ENCODE peak calls at places on chromosomes 12 and 14, in five cellular contexts. H is fibroblast of lung, K is body of pancreas, O is SJSA1, E is neural progenitor cell. R is an unnamed sample. For H3K4me1, the result is how much of the 10 kb centered on the place peaks cover.

GRCh38 chr14:54781936-54782802 is 120.5 kb downstream of the GCH1 start:
- DNase-seq in H (no peak), K (no peak), O (no peak), E (no peak), R (no peak)

GRCh38 chr12:15356831-15357456 is 34.6 kb downstream of the PTPRO start:
- DNase-seq in H (no peak), K (no peak), O (no peak), E (no peak), R (no peak)

GRCh38 chr12:78167510-78167909 is 336.8 kb downstream of the NAV3 start:
- DNase-seq in H (peak), K (no peak), O (no peak), E (no peak), R (no peak)

GRCh38 chr14:69259531-69260245 is at the start of gene GALNT16:
- DNase-seq in H (peak), K (peak), O (peak), E (peak), R (peak)

GRCh38 chr12:42871831-42872230 is 282.3 kb upstream of the PRICKLE1 start:
- DNase-seq in H (peak), K (no peak), O (no peak), E (no peak), R (no peak)

GRCh38 chr14:91911474-91912032 is 35.9 kb downstream of the FBLN5 start:
- DNase-seq in H (peak), K (peak), O (peak), E (peak), R (no peak)

GRCh38 chr12:92628476-92628875 is 74.3 kb upstream of the PLEKHG7 start:
- DNase-seq in H (peak), K (no peak), O (no peak), E (no peak), R (no peak)

GRCh38 chr12:38392584-38393144 is 76.1 kb downstream of the ALG10B start:
- DNase-seq in H (no peak), K (no peak), O (no peak), E (no peak), R (no peak)

GRCh38 chr14:92517761-92518160 is 4.2 kb downstream of the RIN3 start:
- DNase-seq in H (no peak), K (no peak), O (no peak), E (no peak), R (no peak)

GRCh38 chr14:52325632-52326031 is 11.5 kb downstream of the PTGER2 start:
- DNase-seq in H (peak), K (no peak), O (no peak), E (no peak), R (no peak)

GRCh38 chr14:63787995-63788946 is 60.4 kb upstream of the SGPP1 start:
- DNase-seq in H (no peak), K (no peak), O (peak), E (peak), R (no peak)

GRCh38 chr14:23030936-23031335 is 3.8 kb downstream of the PSMB5 start:
- DNase-seq in H (no peak), K (no peak), O (no peak), E (no peak), R (no peak)

GRCh38 chr14:24389266-24389855 is 9.4 kb upstream of the NYNRIN start:
- DNase-seq in H (peak), K (no peak), O (peak), E (no peak), R (no peak)

GRCh38 chr14:97410667-97411286 is 613.6 kb downstream of the VRK1 start:
- DNase-seq in H (no peak), K (no peak), O (no peak), E (peak), R (no peak)

GRCh38 chr14:40122978-40123648 is 690.9 kb upstream of the FBXO33 start:
- DNase-seq in H (peak), K (no peak), O (no peak), E (no peak), R (no peak)

GRCh38 chr14:100845341-100845740 is 19.4 kb downstream of the MEG3 start:
- DNase-seq in H (no peak), K (no peak), O (no peak), E (no peak), R (peak)

GRCh38 chr12:117450186-117450585 is 88.8 kb upstream of the NOS1 start:
- DNase-seq in H (no peak), K (no peak), O (no peak), E (peak), R (no peak)

GRCh38 chr12:56114084-56114483 is 2.3 kb upstream of the RPL41 start:
- DNase-seq in H (no peak), K (no peak), O (no peak), E (no peak), R (no peak)

GRCh38 chr12:76014007-76014406 is 17.6 kb downstream of the PHLDA1 start:
- DNase-seq in H (no peak), K (no peak), O (no peak), E (no peak), R (no peak)

GRCh38 chr12:5201554-5202243 is 158.0 kb downstream of the KCNA5 start:
- DNase-seq in H (peak), K (no peak), O (no peak), E (peak), R (peak)

GRCh38 chr12:77571127-77571526 is 259.6 kb upstream of the NAV3 start:
- DNase-seq in H (no peak), K (no peak), O (no peak), E (no peak), R (no peak)

GRCh38 chr12:124510301-124510970 is 57.0 kb downstream of the NCOR2 start:
- DNase-seq in H (no peak), K (peak), O (no peak), E (no peak), R (peak)

GRCh38 chr14:80124794-80125193 is 86.5 kb downstream of the DIO2 start:
- DNase-seq in H (no peak), K (no peak), O (no peak), E (no peak), R (no peak)

GRCh38 chr12:25436206-25436912 is 116.7 kb downstream of the LMNTD1 start:
- DNase-seq in H (peak), K (peak), O (peak), E (peak), R (no peak)

GRCh38 chr12:47789141-47789540 is 16.1 kb downstream of the SLC48A1 start:
- DNase-seq in H (no peak), K (no peak), O (no peak), E (no peak), R (no peak)

GRCh38 chr12:59847127-59847526 is 251.3 kb downstream of the SLC16A7 start:
- DNase-seq in H (no peak), K (no peak), O (no peak), E (no peak), R (no peak)

GRCh38 chr14:100147181-100147631 is 12.2 kb downstream of the DEGS2 start:
- DNase-seq in H (no peak), K (no peak), O (no peak), E (no peak), R (no peak)

GRCh38 chr14:74978416-74978947 is 23.1 kb upstream of the PGF start:
- DNase-seq in H (no peak), K (no peak), O (no peak), E (peak), R (no peak)

GRCh38 chr14:52690983-52691760 is 4.2 kb downstream of the ERO1A start:
- DNase-seq in H (peak), K (no peak), O (no peak), E (no peak), R (no peak)

GRCh38 chr12:118103231-118103600 is 595 bp downstream of the VSIG10 start:
- DNase-seq in H (peak), K (peak), O (no peak), E (no peak), R (peak)

GRCh38 chr14:81459421-81459820 is 59.3 kb upstream of the STON2 start:
- DNase-seq in H (no peak), K (no peak), O (no peak), E (no peak), R (no peak)

GRCh38 chr14:81471062-81471461 is 62.6 kb downstream of the SEL1L start:
- DNase-seq in H (no peak), K (no peak), O (no peak), E (no peak), R (no peak)

GRCh38 chr14:37550511-37550910 is 44.5 kb downstream of the FOXA1 start:
- DNase-seq in H (peak), K (no peak), O (no peak), E (no peak), R (no peak)

GRCh38 chr12:80120994-80121393 is 21.7 kb downstream of the OTOGL start:
- DNase-seq in H (no peak), K (peak), O (no peak), E (no peak), R (no peak)

GRCh38 chr14:76348898-76349297 is 27.0 kb upstream of the ESRRB start:
- DNase-seq in H (peak), K (peak), O (peak), E (peak), R (no peak)

GRCh38 chr12:236445-236844 is 22.5 kb upstream of the SLC6A12 start:
- DNase-seq in H (no peak), K (no peak), O (no peak), E (no peak), R (no peak)

GRCh38 chr14:69231486-69231885 is 28.5 kb upstream of the GALNT16 start:
- DNase-seq in H (no peak), K (no peak), O (no peak), E (no peak), R (no peak)

GRCh38 chr12:92141585-92142244 is 3.9 kb downstream of the BTG1 start:
- DNase-seq in H (no peak), K (no peak), O (no peak), E (no peak), R (no peak)

GRCh38 chr14:59161571-59162175 is 26.8 kb upstream of the DAAM1 start:
- DNase-seq in H (peak), K (peak), O (no peak), E (peak), R (no peak)

GRCh38 chr12:31855427-31855826 is 103.8 kb upstream of the RESF1 start:
- DNase-seq in H (no peak), K (no peak), O (no peak), E (no peak), R (no peak)

GRCh38 chr12:31853977-31854376 is 105.2 kb upstream of the RESF1 start:
- DNase-seq in H (no peak), K (no peak), O (no peak), E (no peak), R (no peak)

GRCh38 chr12:31861360-31861759 is 97.9 kb upstream of the RESF1 start:
- DNase-seq in H (no peak), K (peak), O (no peak), E (no peak), R (no peak)

GRCh38 chr12:31860401-31860800 is 98.8 kb upstream of the RESF1 start:
- DNase-seq in H (no peak), K (no peak), O (no peak), E (no peak), R (no peak)

GRCh38 chr12:31859232-31859977 is 99.8 kb upstream of the RESF1 start:
- DNase-seq in H (no peak), K (no peak), O (no peak), E (no peak), R (no peak)
- H3K4me1 ChIP-seq in H (under half), K (under half), O (under half), E (under half), R (under half)

GRCh38 chr12:6551496-6552139 is 4.2 kb downstream of the IFFO1 start:
- DNase-seq in H (peak), K (no peak), O (no peak), E (no peak), R (no peak)
- H3K4me3 ChIP-seq in H (peak), K (no peak), O (no peak), E (no peak), R (peak)

GRCh38 chr12:65649126-65649525 is 175.2 kb upstream of the HMGA2 start:
- DNase-seq in H (peak), K (peak), O (peak), E (no peak), R (no peak)

GRCh38 chr12:65646127-65646643 is 178.1 kb upstream of the HMGA2 start:
- DNase-seq in H (no peak), K (no peak), O (no peak), E (no peak), R (no peak)

GRCh38 chr12:65651060-65651459 is 173.2 kb upstream of the HMGA2 start:
- DNase-seq in H (no peak), K (no peak), O (no peak), E (no peak), R (no peak)

GRCh38 chr12:65647074-65647473 is 177.2 kb upstream of the HMGA2 start:
- DNase-seq in H (no peak), K (no peak), O (no peak), E (no peak), R (no peak)

GRCh38 chr12:65648461-65648860 is 175.8 kb upstream of the HMGA2 start:
- DNase-seq in H (no peak), K (no peak), O (no peak), E (no peak), R (no peak)
- H3K4me1 ChIP-seq in H (under half), K (under half), O (under half), E (under half), R (under half)

DNA sequence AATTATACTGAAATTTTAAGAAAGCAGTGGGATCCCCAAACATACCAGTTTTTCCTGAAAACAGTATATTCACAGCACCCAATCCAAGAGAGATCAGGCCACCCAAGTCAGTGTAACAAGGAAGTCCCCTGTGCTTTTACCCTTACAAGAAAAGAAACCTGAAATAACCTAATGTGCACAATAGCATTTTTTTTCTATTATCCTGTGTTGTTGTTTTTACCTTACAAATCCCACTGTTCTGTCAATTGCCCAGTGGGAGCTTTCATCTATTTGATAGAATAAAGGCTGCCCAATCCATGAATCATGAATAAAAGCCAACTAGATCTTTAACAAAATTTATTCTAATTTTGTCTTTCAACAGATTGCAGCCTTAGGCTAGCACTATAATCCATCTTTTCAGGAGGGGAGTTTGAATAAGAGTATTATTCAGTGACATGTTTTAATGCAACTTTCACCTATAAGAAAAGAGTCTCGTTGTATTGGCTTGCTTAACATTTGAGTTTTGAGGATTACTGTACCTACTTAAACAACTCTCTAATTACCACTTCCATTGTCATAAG is 457.4 kb downstream of the TRHDE start:
- DNase-seq in H (no peak), K (no peak), O (no peak), E (no peak), R (no peak)
- H3K4me3 ChIP-seq in H (no peak), K (no peak), O (no peak), E (no peak), R (no peak)

DNA sequence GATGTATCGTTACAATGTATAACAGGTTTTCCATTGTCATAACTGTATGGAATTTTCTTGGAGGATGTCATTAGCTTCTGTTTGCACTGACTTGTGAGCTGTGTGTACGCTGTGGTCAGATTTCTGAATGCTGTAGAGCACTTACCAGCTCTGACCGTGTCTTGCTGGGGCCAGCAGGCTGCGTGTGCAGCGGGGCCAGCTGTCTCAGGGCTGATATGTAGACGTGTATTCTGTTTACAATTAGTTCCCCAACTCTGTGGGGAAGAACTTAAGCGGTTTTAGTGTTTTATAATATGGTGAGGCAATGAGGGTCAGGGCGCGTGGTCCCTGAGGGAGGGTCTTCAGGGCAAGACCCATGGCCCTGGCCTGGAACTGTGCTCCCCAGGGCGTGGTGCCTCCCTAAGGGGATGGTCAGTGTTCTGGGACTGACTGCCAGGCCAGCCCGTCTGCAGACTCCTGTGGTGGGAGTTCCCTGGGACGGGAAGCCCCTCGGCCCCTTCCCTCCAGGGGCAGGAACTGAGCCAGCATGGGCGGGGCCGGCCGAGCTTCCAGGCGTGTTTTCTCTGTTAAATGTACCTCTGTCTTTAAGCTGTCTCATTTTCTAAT is 18.7 kb downstream of the XRCC3 start:
- DNase-seq in H (peak), K (no peak), O (no peak), E (no peak), R (peak)
- H3K4me1 ChIP-seq in H (under half), K (under half), O (under half), E (under half), R (under half)

R was measured in kidney.